ENCODE peak calls at places on chromosomes 7 and 10, in four cellular contexts. F is tibial nerve, Q is adrenal gland, B is left lung. G is an unnamed sample.

GRCh38 chr10:48442809-48443177 is 136.3 kb downstream of the MAPK8 start:
- DNase-seq in F (no peak), Q (no peak), B (no peak), G (no peak)

GRCh38 chr10:93475871-93476270 is 6.3 kb downstream of the MYOF start:
- DNase-seq in F (no peak), Q (no peak), B (no peak), G (no peak)

GRCh38 chr7:31027161-31027965 is 24.7 kb upstream of the ADCYAP1R1 start:
- DNase-seq in F (no peak), Q (no peak), B (no peak), G (no peak)

GRCh38 chr10:17166699-17167098 is 34.8 kb downstream of the TRDMT1 start:
- DNase-seq in F (no peak), Q (no peak), B (no peak), G (no peak)

GRCh38 chr7:1713502-1714484 is 43.7 kb downstream of the ELFN1 start:
- DNase-seq in F (no peak), Q (no peak), B (no peak), G (no peak)

GRCh38 chr7:35251606-35252310 is 2.1 kb downstream of the TBX20 start:
- DNase-seq in F (no peak), Q (no peak), B (no peak), G (no peak)

GRCh38 chr10:101646369-101646768 is 48.6 kb downstream of the FBXW4 start:
- DNase-seq in F (no peak), Q (peak; percentile 26), B (no peak), G (no peak)

GRCh38 chr7:5393328-5393727 is 30.3 kb downstream of the TNRC18 start:
- DNase-seq in F (no peak), Q (no peak), B (no peak), G (no peak)

GRCh38 chr7:51366930-51367613 is 50.5 kb upstream of the COBL start:
- DNase-seq in F (no peak), Q (peak; percentile 29), B (no peak), G (no peak)

GRCh38 chr7:107783648-107784047 is 19.4 kb downstream of the SLC26A3 start:
- DNase-seq in F (no peak), Q (no peak), B (no peak), G (no peak)

GRCh38 chr10:33897255-33897893 is 562.9 kb upstream of the NRP1 start:
- DNase-seq in F (no peak), Q (no peak), B (no peak), G (no peak)

GRCh38 chr10:1070939-1071338 is 14.8 kb downstream of the WDR37 start:
- DNase-seq in F (no peak), Q (no peak), B (no peak), G (no peak)

GRCh38 chr7:70392870-70393269 is 739.1 kb upstream of the GALNT17 start:
- DNase-seq in F (no peak), Q (no peak), B (no peak), G (no peak)

GRCh38 chr7:140512317-140513000 is 33.2 kb upstream of the MKRN1 start:
- DNase-seq in F (peak; percentile 13), Q (peak; percentile 52), B (peak; percentile 54), G (no peak)

GRCh38 chr10:114855776-114856543 is 34.4 kb downstream of the FHIP2A start:
- DNase-seq in F (no peak), Q (no peak), B (no peak), G (no peak)

GRCh38 chr7:107262857-107263256 is 94.1 kb downstream of the HBP1 start:
- DNase-seq in F (no peak), Q (no peak), B (no peak), G (no peak)

GRCh38 chr10:73768881-73769280 is 13.0 kb upstream of the CHCHD1 start:
- DNase-seq in F (no peak), Q (no peak), B (no peak), G (peak; percentile 68)

GRCh38 chr7:28729685-28730084 is 228.4 kb downstream of the TRIL start:
- DNase-seq in F (no peak), Q (no peak), B (no peak), G (no peak)

GRCh38 chr7:12731214-12731656 is 43.8 kb downstream of the ARL4A start:
- DNase-seq in F (no peak), Q (no peak), B (no peak), G (peak; percentile 31)

GRCh38 chr7:14016950-14017349 is 27.5 kb upstream of the ETV1 start:
- DNase-seq in F (no peak), Q (no peak), B (no peak), G (no peak)

GRCh38 chr10:58153751-58154150 is 113.9 kb downstream of the IPMK start:
- DNase-seq in F (no peak), Q (no peak), B (no peak), G (no peak)

GRCh38 chr7:86848226-86848625 is 204.5 kb downstream of the GRM3 start:
- DNase-seq in F (no peak), Q (no peak), B (no peak), G (no peak)

GRCh38 chr7:17131060-17131345 is 167.4 kb upstream of the AHR start:
- DNase-seq in F (no peak), Q (no peak), B (no peak), G (no peak)

DNA sequence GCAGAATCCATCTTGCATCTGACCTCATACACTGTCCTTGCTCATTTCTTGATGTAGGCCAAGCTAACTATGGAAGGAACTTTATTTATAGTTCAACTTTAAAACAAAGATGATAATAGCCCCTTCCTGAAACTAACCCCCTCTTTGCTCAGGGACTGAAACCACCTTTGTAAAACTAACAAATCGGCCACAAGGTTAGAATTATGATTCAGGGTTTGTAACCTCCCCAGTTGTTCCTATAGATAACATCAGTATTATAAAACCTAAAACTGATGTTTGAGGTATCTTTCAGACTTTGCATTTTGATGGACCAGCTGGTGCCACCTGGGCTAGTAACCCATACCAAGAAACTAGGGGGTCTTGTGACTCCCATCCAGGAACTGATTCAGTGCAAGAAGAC is 143.4 kb downstream of the SH2D4B start:
- DNase-seq in F (no peak), Q (no peak), B (no peak), G (no peak)
- H3K9me3 ChIP-seq in F (no peaks in the 10 kb centered on the region), Q (no peaks in the 10 kb centered on the region), B (no peaks in the 10 kb centered on the region), G (no peaks in the 10 kb centered on the region)

GRCh38 chr7:155303897-155304296 is 6.2 kb downstream of the INSIG1 start:
- DNase-seq in F (no peak), Q (peak; percentile 44), B (no peak), G (no peak)

GRCh38 chr7:155308330-155309020 is 10.8 kb downstream of the INSIG1 start:
- DNase-seq in F (no peak), Q (no peak), B (no peak), G (no peak)

GRCh38 chr7:155306677-155307470 is 9.2 kb downstream of the INSIG1 start:
- DNase-seq in F (no peak), Q (no peak), B (no peak), G (no peak)

GRCh38 chr7:155303039-155303593 is 5.4 kb downstream of the INSIG1 start:
- DNase-seq in F (no peak), Q (no peak), B (no peak), G (no peak)

DNA sequence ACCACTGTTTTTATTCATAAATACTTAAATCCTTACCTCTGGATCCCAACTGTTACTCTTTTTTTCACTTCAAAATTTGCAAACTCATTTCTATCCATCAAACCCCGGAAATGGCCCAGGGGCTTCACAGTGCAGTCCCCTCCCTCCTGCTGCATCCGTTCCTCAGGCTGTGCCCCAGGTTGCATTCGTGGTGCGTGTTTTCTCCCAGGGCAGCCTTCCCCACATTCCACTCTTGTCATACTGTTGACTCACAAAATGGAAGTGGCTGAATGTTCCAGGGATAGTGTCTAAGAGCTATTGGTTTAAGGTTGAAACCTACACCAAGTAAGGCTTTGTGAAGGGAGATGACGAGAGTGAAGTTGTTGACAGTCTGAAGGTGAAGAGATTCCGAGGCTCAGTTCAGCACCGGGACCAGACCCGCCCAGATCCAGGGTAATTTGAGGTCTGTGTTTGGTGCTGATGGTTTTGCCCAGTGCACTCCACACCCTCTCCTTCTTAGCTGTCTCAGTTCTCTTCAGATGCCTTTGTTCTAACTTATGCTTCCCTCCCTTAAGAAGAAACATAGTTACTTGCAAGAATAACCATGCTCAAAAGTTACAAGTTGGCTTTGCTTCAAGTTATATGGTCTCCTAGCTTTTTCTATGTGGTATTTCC is 7.7 kb downstream of the INSIG1 start:
- DNase-seq in F (no peak), Q (no peak), B (no peak), G (no peak)
- H3K36me3 ChIP-seq in F (peaks cover 77% of the 10 kb centered on the region), Q (no peaks in the 10 kb centered on the region), B (no peaks in the 10 kb centered on the region), G (peaks cover 64% of the 10 kb centered on the region)

GRCh38 chr10:4282496-4282895 is 497.5 kb upstream of the KLF6 start:
- DNase-seq in F (no peak), Q (no peak), B (no peak), G (no peak)
- H3K4me1 ChIP-seq in F (peaks cover 16% of the 10 kb centered on the region), Q (no peaks in the 10 kb centered on the region), B (peaks cover 11% of the 10 kb centered on the region), G (peaks cover 10% of the 10 kb centered on the region)

GRCh38 chr7:346116-346898 is 56.3 kb downstream of the FOXL3 start:
- DNase-seq in F (no peak), Q (no peak), B (no peak), G (no peak)
- H3K9me3 ChIP-seq in F (no peaks in the 10 kb centered on the region), Q (no peaks in the 10 kb centered on the region), B (no peaks in the 10 kb centered on the region), G (no peaks in the 10 kb centered on the region)

GRCh38 chr7:74234549-74234948 is 19.6 kb downstream of the RFC2 start:
- DNase-seq in F (no peak), Q (no peak), B (no peak), G (no peak)

GRCh38 chr7:74233655-74234280 is 20.4 kb downstream of the RFC2 start:
- DNase-seq in F (no peak), Q (no peak), B (no peak), G (no peak)

GRCh38 chr7:74231232-74231590 is 21.4 kb downstream of the LAT2 start:
- DNase-seq in F (no peak), Q (no peak), B (no peak), G (no peak)

GRCh38 chr7:74228951-74229900 is 19.4 kb downstream of the LAT2 start:
- DNase-seq in F (no peak), Q (no peak), B (no peak), G (no peak)

DNA sequence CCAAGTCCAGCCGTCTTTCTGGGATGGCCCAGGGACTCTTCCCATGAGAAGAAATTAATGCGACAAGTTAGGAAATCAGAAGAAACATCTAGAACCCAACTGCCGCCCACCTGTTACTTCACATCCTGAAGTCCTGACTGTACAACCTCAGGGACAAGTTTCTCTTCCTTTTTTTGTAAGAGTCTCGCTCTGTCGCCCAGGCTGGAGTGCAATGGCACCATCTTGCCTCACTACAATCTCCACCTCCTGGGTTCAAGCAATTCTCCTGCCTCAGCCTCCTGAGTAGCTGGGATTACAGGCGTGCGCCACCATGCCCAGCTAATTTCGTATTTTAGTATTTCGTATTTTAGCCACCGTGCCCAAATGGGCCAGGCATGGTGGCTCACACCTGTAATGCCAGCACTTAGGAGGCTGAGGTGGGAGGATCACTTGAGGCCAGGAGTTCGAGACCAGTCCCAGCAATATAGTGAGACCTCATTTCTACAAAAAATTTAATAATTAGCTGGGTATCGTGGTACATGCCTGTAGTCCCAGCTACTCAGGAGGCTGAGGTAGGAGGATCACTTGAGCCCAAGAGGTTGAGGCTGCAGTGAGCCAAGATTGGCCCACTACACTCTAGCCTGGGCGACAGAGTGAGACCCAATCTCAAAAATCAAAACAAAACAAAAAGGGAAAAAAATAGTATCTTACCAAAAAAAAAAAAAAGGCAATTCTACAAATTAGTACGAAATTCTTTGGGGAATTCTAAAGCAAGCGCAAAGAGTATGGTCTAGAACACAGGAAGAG is 20.8 kb downstream of the LAT2 start:
- DNase-seq in F (no peak), Q (no peak), B (peak; percentile 55), G (no peak)
- H3K36me3 ChIP-seq in F (peaks cover 95% of the 10 kb centered on the region), Q (no peaks in the 10 kb centered on the region), B (peaks cover 4% of the 10 kb centered on the region), G (peaks cover 12% of the 10 kb centered on the region)

GRCh38 chr10:29517352-29517923 is 117.3 kb downstream of the SVIL start:
- DNase-seq in F (peak; percentile 57), Q (peak; percentile 60), B (no peak), G (no peak)
- H3K4me1 ChIP-seq in F (no peaks in the 10 kb centered on the region), Q (no peaks in the 10 kb centered on the region), B (no peaks in the 10 kb centered on the region), G (no peaks in the 10 kb centered on the region)